ENCODE peak calls at places on chromosomes 16 and 17, in four cellular contexts. A is GM12878, X is SK-N-SH, Q is IMR-90. F is an unnamed sample.

GRCh38 chr17:2064980-2065785 is 10.3 kb downstream of the HIC1 start:
- DNase-seq in A (no peak), X (peak), Q (peak), F (no peak)

GRCh38 chr17:57448288-57449283 is 192.3 kb downstream of the MSI2 start:
- DNase-seq in A (no peak), X (no peak), Q (no peak), F (no peak)

GRCh38 chr16:10031473-10031872 is 150.8 kb downstream of the GRIN2A start:
- DNase-seq in A (no peak), X (no peak), Q (no peak), F (no peak)

GRCh38 chr17:5128905-5129535 is 13.2 kb downstream of the USP6 start:
- DNase-seq in A (no peak), X (no peak), Q (no peak), F (no peak)

GRCh38 chr17:38745545-38745944 is 2.6 kb downstream of the PCGF2 start:
- DNase-seq in A (no peak), X (no peak), Q (no peak), F (no peak)

GRCh38 chr16:72517154-72517553 is 345.2 kb upstream of the PMFBP1 start:
- DNase-seq in A (no peak), X (no peak), Q (no peak), F (no peak)

GRCh38 chr17:37465058-37465616 is 24.6 kb upstream of the DUSP14 start:
- DNase-seq in A (no peak), X (no peak), Q (peak), F (no peak)

GRCh38 chr16:77721752-77722314 is 481 bp upstream of the NUDT7 start:
- DNase-seq in A (no peak), X (no peak), Q (no peak), F (no peak)

GRCh38 chr16:63719926-63720325 is 1401.9 kb downstream of the CDH11 start:
- DNase-seq in A (no peak), X (no peak), Q (no peak), F (no peak)

GRCh38 chr17:12865769-12866168 is 76.5 kb downstream of the ARHGAP44 start:
- DNase-seq in A (no peak), X (no peak), Q (no peak), F (no peak)

GRCh38 chr16:7524419-7524818 is 191.8 kb downstream of the RBFOX1 start:
- DNase-seq in A (no peak), X (no peak), Q (no peak), F (no peak)

GRCh38 chr16:15980329-15980728 is 30.9 kb downstream of the ABCC1 start:
- DNase-seq in A (no peak), X (no peak), Q (no peak), F (no peak)

GRCh38 chr17:9813166-9813565 is 8.7 kb downstream of the GSG1L2 start:
- DNase-seq in A (no peak), X (no peak), Q (no peak), F (no peak)

GRCh38 chr17:68356949-68357455 is 65.7 kb downstream of the ARSG start:
- DNase-seq in A (no peak), X (no peak), Q (no peak), F (no peak)

GRCh38 chr16:84739349-84740124 is 39.7 kb downstream of the USP10 start:
- DNase-seq in A (no peak), X (no peak), Q (peak), F (no peak)

GRCh38 chr16:22220714-22221113 is 14.6 kb downstream of the EEF2K start:
- DNase-seq in A (no peak), X (no peak), Q (no peak), F (no peak)

GRCh38 chr16:57756424-57757325 is 21.1 kb downstream of the KATNB1 start:
- DNase-seq in A (no peak), X (no peak), Q (no peak), F (no peak)

GRCh38 chr17:64506201-64506575 is at the start of gene DDX5:
- DNase-seq in A (no peak), X (peak), Q (peak), F (peak)

GRCh38 chr17:2797226-2797625 is 988 bp downstream of the RAP1GAP2 start:
- DNase-seq in A (no peak), X (peak), Q (no peak), F (no peak)

GRCh38 chr16:86692476-86692875 is 114.1 kb downstream of the FOXL1 start:
- DNase-seq in A (no peak), X (no peak), Q (no peak), F (no peak)

GRCh38 chr17:7579839-7580630 is 597 bp downstream of the CD68 start:
- DNase-seq in A (no peak), X (no peak), Q (no peak), F (no peak)

GRCh38 chr16:72469932-72470331 is 298.0 kb upstream of the PMFBP1 start:
- DNase-seq in A (no peak), X (no peak), Q (no peak), F (no peak)

GRCh38 chr16:69131749-69132423 is 502 bp downstream of the CHTF8 start:
- DNase-seq in A (peak), X (peak), Q (peak), F (peak)

GRCh38 chr16:69930117-69930776 is 20.9 kb upstream of the CLEC18A start:
- DNase-seq in A (no peak), X (peak), Q (peak), F (peak)

GRCh38 chr16:48232459-48233040 is 11.6 kb upstream of the LONP2 start:
- DNase-seq in A (no peak), X (no peak), Q (peak), F (no peak)

GRCh38 chr16:53370827-53371226 is 63.4 kb upstream of the RBL2 start:
- DNase-seq in A (no peak), X (no peak), Q (no peak), F (no peak)

GRCh38 chr17:78176548-78177025 is 8.2 kb downstream of the SYNGR2 start:
- DNase-seq in A (no peak), X (peak), Q (peak), F (peak)

GRCh38 chr16:71338632-71339031 is 19.9 kb upstream of the CALB2 start:
- DNase-seq in A (no peak), X (no peak), Q (no peak), F (no peak)

GRCh38 chr17:68564415-68565111 is 36.6 kb downstream of the FAM20A start:
- DNase-seq in A (no peak), X (no peak), Q (no peak), F (no peak)

GRCh38 chr17:12734852-12735430 is 54.4 kb upstream of the ARHGAP44 start:
- DNase-seq in A (no peak), X (no peak), Q (no peak), F (no peak)

GRCh38 chr17:7228920-7229319 is 5.4 kb downstream of the DVL2 start:
- DNase-seq in A (no peak), X (no peak), Q (no peak), F (no peak)

GRCh38 chr16:55655709-55656694 is at the start of gene SLC6A2:
- DNase-seq in A (no peak), X (peak), Q (no peak), F (peak)

GRCh38 chr17:19753049-19753444 is 4.9 kb upstream of the ALDH3A1 start:
- DNase-seq in A (no peak), X (peak), Q (peak), F (peak)

GRCh38 chr17:253091-253846 is 71.8 kb upstream of the DOC2B start:
- DNase-seq in A (no peak), X (no peak), Q (no peak), F (no peak)

GRCh38 chr17:17137731-17138585 is 68.2 kb downstream of the PLD6 start:
- DNase-seq in A (no peak), X (no peak), Q (no peak), F (no peak)

GRCh38 chr17:78844301-78845005 is 3.8 kb upstream of the USP36 start:
- DNase-seq in A (no peak), X (no peak), Q (peak), F (no peak)

GRCh38 chr16:35911899-35912298 is 2452.5 kb downstream of the TP53TG3F start:
- DNase-seq in A (no peak), X (no peak), Q (no peak), F (no peak)

GRCh38 chr16:67917852-67918236 is 13.8 kb downstream of the CTRL start:
- DNase-seq in A (no peak), X (no peak), Q (peak), F (peak)

GRCh38 chr17:15918661-15919259 is 26.2 kb upstream of the ADORA2B start:
- DNase-seq in A (no peak), X (no peak), Q (no peak), F (no peak)

GRCh38 chr17:76381633-76382304 is 2.6 kb upstream of the SPHK1 start:
- DNase-seq in A (no peak), X (peak), Q (peak), F (no peak)

GRCh38 chr17:76379646-76380376 is 4.6 kb upstream of the SPHK1 start:
- DNase-seq in A (no peak), X (peak), Q (no peak), F (no peak)

GRCh38 chr17:76376318-76377133 is 7.9 kb upstream of the SPHK1 start:
- DNase-seq in A (no peak), X (no peak), Q (peak), F (no peak)

GRCh38 chr17:76379275-76379641 is 5.2 kb upstream of the SPHK1 start:
- DNase-seq in A (no peak), X (no peak), Q (no peak), F (no peak)

GRCh38 chr17:76378548-76379274 is 5.7 kb upstream of the SPHK1 start:
- DNase-seq in A (no peak), X (peak), Q (no peak), F (no peak)
- TF ChIP-seq SMC3 in A (no peak), X (no peak), Q (no peak), F (no peak)

GRCh38 chr17:51256101-51256500 is 3.7 kb downstream of the MBTD1 start:
- DNase-seq in A (no peak), X (no peak), Q (no peak), F (no peak)

GRCh38 chr17:51250314-51250840 is 9.5 kb downstream of the MBTD1 start:
- DNase-seq in A (no peak), X (no peak), Q (no peak), F (no peak)

GRCh38 chr17:51245535-51245934 is 14.3 kb downstream of the MBTD1 start:
- DNase-seq in A (no peak), X (no peak), Q (peak), F (no peak)

GRCh38 chr17:51255673-51256072 is 4.2 kb downstream of the MBTD1 start:
- DNase-seq in A (no peak), X (no peak), Q (no peak), F (no peak)

DNA sequence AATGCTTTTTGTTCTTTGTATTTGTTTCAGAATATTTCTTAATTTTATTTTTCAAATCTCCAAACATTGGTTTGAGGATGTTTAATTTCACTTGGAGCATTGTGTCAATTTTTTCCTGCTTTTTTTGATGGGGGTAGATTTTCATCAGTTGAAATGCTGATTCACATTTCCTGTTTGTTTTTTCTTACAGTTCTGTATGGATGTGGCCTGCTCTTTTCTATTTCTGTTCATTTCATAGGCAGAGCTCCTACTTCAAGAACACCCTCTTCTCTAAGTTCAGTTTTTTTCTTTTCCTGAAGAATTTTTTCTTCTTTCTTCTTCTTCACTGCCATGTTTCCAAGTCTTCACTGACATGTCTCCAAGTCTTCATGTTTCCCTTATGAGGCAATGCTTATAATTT is 8.8 kb downstream of the MBTD1 start:
- DNase-seq in A (no peak), X (no peak), Q (peak), F (no peak)
- TF ChIP-seq SMC3 in A (no peak), X (no peak), Q (no peak), F (no peak)

GRCh38 chr17:27400991-27401390 is 55.3 kb upstream of the KSR1 start:
- DNase-seq in A (no peak), X (no peak), Q (no peak), F (no peak)

GRCh38 chr17:27396045-27396444 is 60.2 kb upstream of the KSR1 start:
- DNase-seq in A (no peak), X (no peak), Q (no peak), F (no peak)

GRCh38 chr17:27398691-27399090 is 57.6 kb upstream of the KSR1 start:
- DNase-seq in A (no peak), X (no peak), Q (no peak), F (no peak)

GRCh38 chr17:27396941-27397340 is 59.3 kb upstream of the KSR1 start:
- DNase-seq in A (no peak), X (no peak), Q (peak), F (no peak)
- TF ChIP-seq SMC3 in A (no peak), X (no peak), Q (no peak), F (no peak)

DNA sequence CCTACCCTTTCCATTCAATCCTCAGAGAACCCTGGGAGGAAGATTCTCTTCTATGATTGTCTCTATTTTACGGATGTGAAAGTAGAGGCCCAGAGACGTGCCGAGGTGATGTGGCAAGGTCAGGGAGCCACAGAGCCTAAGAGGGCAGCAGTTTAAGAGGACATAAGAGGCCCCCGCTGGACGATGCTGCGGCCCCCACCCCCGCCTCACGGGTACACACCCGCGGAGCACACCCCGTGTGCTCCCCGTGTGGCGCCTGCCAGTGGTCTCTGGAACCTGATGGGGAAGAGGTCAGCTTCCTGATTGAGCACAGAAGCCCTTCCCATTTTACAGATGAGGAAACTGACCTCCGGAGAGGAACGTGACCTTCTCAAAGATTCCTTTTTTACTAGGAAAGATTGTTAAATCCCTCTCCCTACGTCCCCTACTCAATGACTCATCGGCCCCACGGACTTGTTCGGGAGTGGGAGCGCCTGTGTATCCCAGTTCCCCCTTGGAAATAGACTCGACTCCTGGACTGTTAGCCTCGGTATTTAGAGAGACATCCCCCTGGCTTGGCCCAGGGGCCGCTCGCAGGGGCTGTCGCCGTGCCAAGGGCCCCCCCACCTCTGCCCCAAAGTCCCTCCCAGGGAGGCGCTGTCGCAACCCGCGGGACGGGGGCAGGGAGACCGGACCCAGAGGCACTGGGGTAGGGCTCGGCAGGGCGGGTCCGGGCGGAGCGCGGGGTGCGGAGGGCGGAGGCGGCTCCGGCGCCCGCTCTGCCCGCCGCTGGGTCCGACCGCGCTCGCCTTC is at the start of gene ABCC3:
- DNase-seq in A (no peak), X (peak), Q (no peak), F (peak)
- TF ChIP-seq SMC3 in A (no peak), X (no peak), Q (no peak), F (no peak)

DNA sequence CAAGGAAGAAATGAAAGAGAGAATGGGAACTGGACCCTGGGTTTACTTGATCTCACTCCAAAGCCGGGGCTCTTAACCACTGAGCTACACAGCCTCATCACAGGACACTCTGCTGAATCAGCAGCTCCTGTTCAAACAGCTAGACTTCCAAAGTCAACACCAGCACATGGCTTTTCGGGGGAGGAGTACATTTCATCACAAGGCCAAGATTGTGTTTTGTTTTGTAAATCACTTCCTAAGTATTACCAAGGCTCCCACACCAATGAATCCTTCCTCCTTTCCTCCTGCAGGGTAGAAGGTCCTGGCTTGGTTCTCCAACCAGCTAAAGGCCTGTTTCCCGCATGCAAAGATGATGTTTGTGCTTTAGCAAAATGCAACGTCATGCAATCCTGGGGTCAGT is 152.6 kb downstream of the XYLT1 start:
- DNase-seq in A (no peak), X (no peak), Q (peak), F (peak)
- TF ChIP-seq SMC3 in A (no peak), X (no peak), Q (no peak), F (no peak)

DNA sequence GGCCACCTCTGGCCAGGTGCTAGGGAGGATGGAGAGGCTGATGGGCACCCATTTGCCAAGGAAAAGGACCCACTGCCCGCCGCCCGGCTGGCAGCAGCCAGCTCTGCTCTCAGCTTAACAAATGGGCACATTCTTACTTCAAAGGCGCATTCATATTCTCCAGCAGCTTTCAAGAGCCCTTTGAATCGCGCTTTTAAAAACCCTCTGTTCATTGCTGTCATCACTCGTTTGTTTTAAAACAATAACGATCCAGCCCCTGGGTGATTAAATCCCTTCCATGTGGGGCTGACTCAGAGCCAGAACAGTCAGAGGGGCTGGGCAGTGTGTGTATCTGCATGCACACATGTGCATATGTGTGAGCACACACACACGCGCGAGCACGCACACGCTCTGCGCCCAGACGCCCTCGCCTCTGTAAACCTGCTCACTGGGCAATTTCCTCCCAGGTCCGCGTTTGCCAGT is 133.2 kb downstream of the SDK2 start:
- DNase-seq in A (no peak), X (peak), Q (no peak), F (no peak)
- TF ChIP-seq SMC3 in A (no peak), X (no peak), Q (no peak), F (no peak)

GRCh38 chr17:80008383-80008840 is 27.3 kb downstream of the TBC1D16 start:
- DNase-seq in A (no peak), X (peak), Q (peak), F (peak)
- TF ChIP-seq SMC3 in A (peak), X (peak), Q (peak), F (peak)

DNA sequence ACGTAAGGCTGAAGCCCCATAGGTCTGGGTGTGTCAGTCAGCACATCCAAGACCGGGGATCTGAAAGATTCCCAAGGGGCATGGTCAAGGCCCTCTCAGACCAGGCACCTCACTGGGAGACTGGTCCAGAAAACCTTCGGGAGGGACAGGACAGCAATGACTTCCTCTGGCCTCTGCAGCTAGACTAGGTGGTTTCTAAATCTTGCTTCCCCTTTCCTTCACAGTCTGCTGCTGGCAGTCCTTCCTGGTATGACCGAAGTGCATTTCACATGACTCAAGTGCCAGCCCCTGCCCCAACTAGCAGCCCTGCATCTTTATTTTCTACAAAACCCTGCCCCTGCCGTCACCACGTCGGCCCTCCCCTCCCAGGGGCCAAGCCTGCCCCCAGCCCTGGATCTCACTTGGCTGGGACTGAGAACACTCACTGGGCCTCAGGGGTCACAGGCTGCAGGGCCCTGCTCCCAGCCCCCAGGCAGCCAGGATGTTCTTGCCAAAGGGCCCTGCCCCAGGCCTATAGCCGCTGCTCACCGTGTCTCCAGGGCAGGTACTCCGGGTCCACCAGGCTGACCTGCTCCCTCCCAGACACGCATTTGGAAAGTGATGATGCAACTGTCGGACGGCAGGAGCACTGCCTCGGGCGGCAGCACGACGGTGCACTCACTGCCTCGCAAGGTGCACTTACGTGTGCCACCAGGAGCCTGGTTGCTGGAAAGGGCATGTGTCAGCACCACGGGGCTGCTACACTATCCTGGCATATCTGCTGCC is 18.2 kb downstream of the POLR3K start:
- DNase-seq in A (no peak), X (no peak), Q (no peak), F (no peak)
- TF ChIP-seq SMC3 in A (no peak), X (no peak), Q (no peak), F (no peak)

F was measured in A549.